ENCODE peak calls at places on chromosomes 5 and 9, in four cellular contexts. C is uterus, E is breast epithelium, Y is neural progenitor cell. J is an unnamed sample.

GRCh38 chr5:56011835-56012234 is 17.1 kb upstream of the IL6ST start:
- DNase-seq in C (no peak), E (no peak), Y (no peak), J (no peak)

GRCh38 chr9:87529666-87530065 is 32.0 kb downstream of the DAPK1 start:
- DNase-seq in C (no peak), E (no peak), Y (no peak), J (peak)

GRCh38 chr5:99379187-99379586 is 450.4 kb upstream of the CHD1 start:
- DNase-seq in C (no peak), E (no peak), Y (peak), J (peak)

GRCh38 chr9:131697097-131697496 is 42.8 kb downstream of the RAPGEF1 start:
- DNase-seq in C (peak), E (no peak), Y (no peak), J (no peak)

GRCh38 chr5:74595143-74595915 is 45.2 kb downstream of the ENC1 start:
- DNase-seq in C (no peak), E (no peak), Y (no peak), J (no peak)

GRCh38 chr5:40475546-40475945 is 204.2 kb upstream of the PTGER4 start:
- DNase-seq in C (no peak), E (no peak), Y (no peak), J (no peak)

GRCh38 chr9:1639166-1639565 is 376.0 kb upstream of the SMARCA2 start:
- DNase-seq in C (no peak), E (no peak), Y (no peak), J (no peak)

GRCh38 chr9:98373622-98374021 is 118.2 kb upstream of the TBC1D2 start:
- DNase-seq in C (no peak), E (no peak), Y (no peak), J (no peak)

GRCh38 chr5:96752341-96753016 is 55.3 kb downstream of the ERAP1 start:
- DNase-seq in C (no peak), E (no peak), Y (peak), J (peak)

GRCh38 chr9:133945977-133946753 is 46.0 kb downstream of the VAV2 start:
- DNase-seq in C (no peak), E (no peak), Y (no peak), J (no peak)

GRCh38 chr9:136409557-136410455 is 608 bp downstream of the ENTR1 start:
- DNase-seq in C (no peak), E (peak), Y (peak), J (peak)

GRCh38 chr5:74616236-74617146 is 24.0 kb downstream of the ENC1 start:
- DNase-seq in C (no peak), E (no peak), Y (no peak), J (no peak)

GRCh38 chr5:151755383-151755782 is 3.0 kb downstream of the ATOX1 start:
- DNase-seq in C (no peak), E (no peak), Y (no peak), J (no peak)

GRCh38 chr9:128190516-128191405 is 611 bp downstream of the CIZ1 start:
- DNase-seq in C (no peak), E (no peak), Y (peak), J (no peak)

GRCh38 chr5:61353293-61353692 is 21.2 kb downstream of the ZSWIM6 start:
- DNase-seq in C (no peak), E (no peak), Y (no peak), J (no peak)

GRCh38 chr9:124020520-124021384 is 9.2 kb downstream of the LHX2 start:
- DNase-seq in C (no peak), E (no peak), Y (peak), J (no peak)

GRCh38 chr9:805151-805550 is 36.3 kb upstream of the DMRT1 start:
- DNase-seq in C (no peak), E (no peak), Y (no peak), J (no peak)

GRCh38 chr9:18124760-18125159 is 349.2 kb upstream of the ADAMTSL1 start:
- DNase-seq in C (no peak), E (no peak), Y (no peak), J (no peak)

GRCh38 chr5:35651002-35651756 is 33.5 kb downstream of the SPEF2 start:
- DNase-seq in C (no peak), E (no peak), Y (peak), J (peak)

GRCh38 chr9:35736201-35736633 is 3.8 kb downstream of the CREB3 start:
- DNase-seq in C (no peak), E (peak), Y (peak), J (peak)

GRCh38 chr9:133160742-133161541 is 2.8 kb downstream of the GBGT1 start:
- DNase-seq in C (peak), E (peak), Y (peak), J (peak)

GRCh38 chr9:21668504-21668903 is 133.9 kb upstream of the MTAP start:
- DNase-seq in C (no peak), E (peak), Y (no peak), J (no peak)

GRCh38 chr9:95313010-95313498 is 4.5 kb downstream of the FANCC start:
- DNase-seq in C (no peak), E (peak), Y (peak), J (peak)
- H3K4me3 ChIP-seq in C (peak), E (peak), Y (peak), J (peak)

GRCh38 chr5:94329115-94329514 is 289.3 kb downstream of the KIAA0825 start:
- DNase-seq in C (no peak), E (no peak), Y (peak), J (no peak)

GRCh38 chr5:94326579-94326978 is 291.8 kb downstream of the KIAA0825 start:
- DNase-seq in C (no peak), E (no peak), Y (no peak), J (no peak)
- TF ChIP-seq CTCF in C (no peak), E (no peak), Y (no peak), J (no peak)

GRCh38 chr9:93134018-93134739 is at the start of gene NINJ1:
- DNase-seq in C (peak), E (no peak), Y (peak), J (peak)
- H3K27ac ChIP-seq in C (peak), E (peak), Y (no peak), J (peak)

GRCh38 chr5:177447611-177448243 is 1.1 kb downstream of the PRR7 start:
- DNase-seq in C (peak), E (peak), Y (peak), J (no peak)

GRCh38 chr5:177446184-177447065 is at the start of gene PRR7:
- DNase-seq in C (peak), E (no peak), Y (peak), J (peak)

GRCh38 chr5:177447066-177447610 is 524 bp downstream of the PRR7 start:
- DNase-seq in C (peak), E (no peak), Y (peak), J (peak)

GRCh38 chr5:177449140-177450061 is 2.8 kb downstream of the PRR7 start:
- DNase-seq in C (no peak), E (no peak), Y (no peak), J (no peak)

GRCh38 chr5:177448244-177448950 is 1.8 kb downstream of the PRR7 start:
- DNase-seq in C (no peak), E (no peak), Y (no peak), J (no peak)
- H3K4me3 ChIP-seq in C (no peak), E (no peak), Y (no peak), J (no peak)

GRCh38 chr9:69395718-69396117 is 70.7 kb downstream of the ENTREP1 start:
- DNase-seq in C (no peak), E (peak), Y (no peak), J (no peak)

GRCh38 chr9:69391487-69391886 is 66.5 kb downstream of the ENTREP1 start:
- DNase-seq in C (no peak), E (no peak), Y (no peak), J (no peak)

GRCh38 chr9:69392826-69393225 is 67.8 kb downstream of the ENTREP1 start:
- DNase-seq in C (no peak), E (no peak), Y (no peak), J (no peak)

GRCh38 chr9:69391946-69392345 is 66.9 kb downstream of the ENTREP1 start:
- DNase-seq in C (no peak), E (no peak), Y (no peak), J (no peak)

DNA sequence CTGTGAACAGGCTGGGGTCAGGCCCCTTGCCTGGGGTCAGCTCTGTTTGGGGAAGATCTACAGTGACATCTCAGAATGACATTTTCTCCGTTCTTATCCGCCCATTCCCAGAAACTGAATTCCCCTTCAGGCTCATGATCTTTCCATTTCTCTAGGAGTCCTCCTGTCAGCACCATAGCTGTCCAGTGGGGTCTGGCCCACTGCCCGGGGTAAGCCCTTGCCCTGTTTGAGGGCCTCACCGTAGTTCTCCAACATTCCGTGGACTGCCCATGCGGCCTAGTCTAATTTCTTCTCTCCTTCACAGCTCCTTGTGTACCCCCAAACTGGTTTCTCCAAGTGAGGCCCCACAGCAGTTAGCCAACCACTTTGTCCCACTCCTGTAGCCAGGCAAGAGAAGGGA is 68.4 kb downstream of the ENTREP1 start:
- DNase-seq in C (no peak), E (no peak), Y (no peak), J (no peak)
- TF ChIP-seq CTCF in C (no peak), E (no peak), Y (no peak), J (no peak)

DNA sequence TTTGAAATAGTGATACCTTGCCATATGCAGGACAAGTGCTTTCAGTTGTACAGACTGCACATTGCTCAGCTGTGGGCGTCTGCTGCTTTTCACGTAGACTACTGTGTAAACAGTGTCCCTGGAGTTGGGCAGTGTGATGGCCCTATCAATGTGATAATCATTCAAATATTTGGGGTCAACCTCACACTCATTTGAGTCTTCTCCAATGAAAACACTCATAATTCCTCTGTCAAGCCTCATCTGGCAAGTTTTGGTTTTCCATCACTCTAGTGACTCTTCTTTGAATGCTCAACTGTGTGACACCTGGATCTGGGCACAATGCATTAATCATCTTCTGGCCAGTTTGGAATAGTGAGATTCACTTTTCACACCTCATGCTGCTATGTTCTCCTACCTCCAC is 64.4 kb downstream of the UGCG start:
- DNase-seq in C (no peak), E (no peak), Y (no peak), J (no peak)
- H3K27ac ChIP-seq in C (no peak), E (no peak), Y (no peak), J (no peak)

DNA sequence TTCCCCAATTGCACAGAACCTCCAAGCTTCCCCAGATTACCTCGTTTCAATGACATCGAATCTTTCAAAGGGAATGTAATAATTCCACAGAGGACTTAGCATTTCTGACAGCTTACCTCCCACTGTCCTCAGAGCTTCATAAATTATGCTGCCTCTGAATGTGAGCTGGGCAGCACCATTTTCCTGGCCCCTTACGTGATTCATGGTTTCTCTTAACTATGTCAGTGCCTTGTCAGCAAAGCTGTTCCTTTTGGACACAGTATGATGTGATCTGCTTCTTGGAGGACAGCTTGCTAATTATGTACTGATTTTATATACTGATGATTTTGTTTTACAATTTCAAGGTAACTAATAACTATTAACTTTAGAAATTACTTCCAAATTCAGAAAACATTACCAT is 27.7 kb upstream of the SSBP2 start:
- DNase-seq in C (no peak), E (no peak), Y (no peak), J (peak)
- H3K4me3 ChIP-seq in C (peak), E (peak), Y (no peak), J (peak)

DNA sequence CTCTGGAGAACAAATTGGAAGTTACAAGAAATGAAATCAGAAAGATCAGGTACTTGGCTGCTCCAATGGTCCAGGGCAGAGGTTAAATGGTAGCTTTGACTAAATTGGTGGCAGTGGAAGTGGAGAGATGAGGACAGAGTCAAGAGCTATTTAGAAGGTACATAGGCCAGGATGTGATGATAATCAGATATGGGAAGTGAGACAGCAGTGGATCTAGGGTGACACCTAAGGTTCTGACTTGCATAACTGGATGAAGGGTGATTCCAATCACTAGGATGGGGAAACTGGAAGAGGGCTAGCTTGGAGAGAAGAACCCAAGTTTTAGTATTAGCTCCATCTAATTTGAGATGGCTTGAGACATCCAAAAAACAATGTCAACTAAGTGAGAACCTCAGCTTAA is 24.0 kb upstream of the NDUFB6 start:
- DNase-seq in C (no peak), E (no peak), Y (no peak), J (no peak)
- TF ChIP-seq CTCF in C (no peak), E (no peak), Y (no peak), J (no peak)

J was measured in A673.